ENCODE peak calls at places on chromosomes 7 and 10, in seven cellular contexts. Q, C, Y, X, D, M and J are unnamed samples.

GRCh38 chr10:588246-589165 is 101.0 kb downstream of the DIP2C start:
- DNase-seq in Q (no peak), C (peak), Y (peak), X (no peak), D (no peak), M (no peak), J (no peak)

GRCh38 chr7:34277016-34277800 is 371.9 kb downstream of the BMPER start:
- DNase-seq in Q (no peak), C (peak), Y (no peak), X (no peak), D (no peak), M (no peak), J (no peak)

GRCh38 chr10:103659674-103660363 is 166.3 kb downstream of the NEURL1 start:
- DNase-seq in Q (peak), C (peak), Y (peak), X (no peak), D (peak), M (no peak), J (no peak)

GRCh38 chr10:95845411-95845810 is 62.4 kb upstream of the CC2D2B start:
- DNase-seq in Q (no peak), C (no peak), Y (no peak), X (no peak), D (no peak), M (no peak), J (no peak)

GRCh38 chr7:2269468-2270460 is 27.7 kb downstream of the NUDT1 start:
- DNase-seq in Q (no peak), C (no peak), Y (no peak), X (peak), D (no peak), M (no peak), J (no peak)

GRCh38 chr10:73850863-73851461 is 23.4 kb downstream of the CAMK2G start:
- DNase-seq in Q (no peak), C (no peak), Y (no peak), X (no peak), D (no peak), M (no peak), J (peak)

GRCh38 chr7:117975436-117975835 is 102.2 kb upstream of the CTTNBP2 start:
- DNase-seq in Q (no peak), C (no peak), Y (no peak), X (no peak), D (no peak), M (no peak), J (no peak)

GRCh38 chr7:84123903-84124573 is 70.6 kb downstream of the SEMA3A start:
- DNase-seq in Q (no peak), C (peak), Y (no peak), X (no peak), D (no peak), M (no peak), J (no peak)

GRCh38 chr10:127174866-127175265 is 21.5 kb downstream of the INSYN2A start:
- DNase-seq in Q (no peak), C (no peak), Y (no peak), X (no peak), D (no peak), M (no peak), J (no peak)

GRCh38 chr10:128526793-128527375 is 400.7 kb upstream of the MKI67 start:
- DNase-seq in Q (peak), C (no peak), Y (no peak), X (no peak), D (peak), M (no peak), J (no peak)